ENCODE peak calls at places on chromosomes 11 and 22, in ten cellular contexts. One of them, this sample, is unnamed.

GRCh38 chr22:47286590-47286989 is 524.1 kb downstream of the TBC1D22A start:
- DNase-seq in IMR-90: no peak
- DNase-seq in ovary: no peak
- DNase-seq in heart left ventricle: no peak
- DNase-seq in body of pancreas: no peak
- DNase-seq in H1: no peak
- DNase-seq in spleen: no peak
- DNase-seq in stomach: no peak
- DNase-seq in thyroid gland: no peak
- DNase-seq in Peyer's patch: peak; percentile 14
- DNase-seq in this sample: no peak

GRCh38 chr11:26761382-26761781 is 39.5 kb upstream of the SLC5A12 start:
- DNase-seq in IMR-90: no peak
- DNase-seq in ovary: no peak
- DNase-seq in heart left ventricle: no peak
- DNase-seq in body of pancreas: no peak
- DNase-seq in H1: no peak
- DNase-seq in spleen: no peak
- DNase-seq in stomach: no peak
- DNase-seq in thyroid gland: no peak
- DNase-seq in Peyer's patch: no peak
- DNase-seq in this sample: no peak

GRCh38 chr11:73330569-73331093 is 22.6 kb downstream of the ARHGEF17 start:
- DNase-seq in IMR-90: peak; percentile 61
- DNase-seq in ovary: no peak
- DNase-seq in heart left ventricle: no peak
- DNase-seq in body of pancreas: no peak
- DNase-seq in H1: no peak
- DNase-seq in spleen: no peak
- DNase-seq in stomach: no peak
- DNase-seq in thyroid gland: peak; percentile 72
- DNase-seq in Peyer's patch: no peak
- DNase-seq in this sample: no peak

GRCh38 chr11:15651782-15652181 is 537.1 kb downstream of the INSC start:
- DNase-seq in IMR-90: no peak
- DNase-seq in ovary: peak; percentile 33
- DNase-seq in heart left ventricle: no peak
- DNase-seq in body of pancreas: no peak
- DNase-seq in H1: no peak
- DNase-seq in spleen: no peak
- DNase-seq in stomach: no peak
- DNase-seq in thyroid gland: no peak
- DNase-seq in Peyer's patch: no peak
- DNase-seq in this sample: peak; percentile 47

GRCh38 chr22:36455571-36456458 is 25.6 kb downstream of the TXN2 start:
- DNase-seq in IMR-90: no peak
- DNase-seq in ovary: no peak
- DNase-seq in heart left ventricle: no peak
- DNase-seq in body of pancreas: peak; percentile 55
- DNase-seq in H1: no peak
- DNase-seq in spleen: peak; percentile 76
- DNase-seq in stomach: peak; percentile 76
- DNase-seq in thyroid gland: peak; percentile 91
- DNase-seq in Peyer's patch: no peak
- DNase-seq in this sample: no peak

GRCh38 chr11:59611570-59612565 is 3.7 kb downstream of the OSBP start:
- DNase-seq in IMR-90: peak; percentile 67
- DNase-seq in ovary: no peak
- DNase-seq in heart left ventricle: no peak
- DNase-seq in body of pancreas: peak; percentile 88
- DNase-seq in H1: no peak
- DNase-seq in spleen: no peak
- DNase-seq in stomach: peak; percentile 71
- DNase-seq in thyroid gland: no peak
- DNase-seq in Peyer's patch: no peak
- DNase-seq in this sample: no peak

GRCh38 chr11:67671211-67671520 is 3.3 kb downstream of the ALDH3B2 start:
- DNase-seq in IMR-90: no peak
- DNase-seq in ovary: no peak
- DNase-seq in heart left ventricle: no peak
- DNase-seq in body of pancreas: no peak
- DNase-seq in H1: no peak
- DNase-seq in spleen: no peak
- DNase-seq in stomach: no peak
- DNase-seq in thyroid gland: no peak
- DNase-seq in Peyer's patch: no peak
- DNase-seq in this sample: no peak

GRCh38 chr11:123238297-123238696 is 43.2 kb upstream of the CLMP start:
- DNase-seq in IMR-90: peak; percentile 61
- DNase-seq in ovary: no peak
- DNase-seq in heart left ventricle: no peak
- DNase-seq in body of pancreas: peak; percentile 10
- DNase-seq in H1: no peak
- DNase-seq in spleen: no peak
- DNase-seq in stomach: no peak
- DNase-seq in thyroid gland: peak; percentile 29
- DNase-seq in Peyer's patch: no peak
- DNase-seq in this sample: no peak

GRCh38 chr11:71426413-71426812 is 21.8 kb downstream of the DHCR7 start:
- DNase-seq in IMR-90: no peak
- DNase-seq in ovary: no peak
- DNase-seq in heart left ventricle: no peak
- DNase-seq in body of pancreas: no peak
- DNase-seq in H1: no peak
- DNase-seq in spleen: no peak
- DNase-seq in stomach: no peak
- DNase-seq in thyroid gland: no peak
- DNase-seq in Peyer's patch: no peak
- DNase-seq in this sample: no peak

GRCh38 chr11:92703431-92703830 is 266.0 kb upstream of the MTNR1B start:
- DNase-seq in IMR-90: peak; percentile 35
- DNase-seq in ovary: no peak
- DNase-seq in heart left ventricle: no peak
- DNase-seq in body of pancreas: no peak
- DNase-seq in H1: no peak
- DNase-seq in spleen: no peak
- DNase-seq in stomach: no peak
- DNase-seq in thyroid gland: no peak
- DNase-seq in Peyer's patch: no peak
- DNase-seq in this sample: no peak

GRCh38 chr11:114174712-114175495 is 115.4 kb downstream of the ZBTB16 start:
- DNase-seq in IMR-90: no peak
- DNase-seq in ovary: no peak
- DNase-seq in heart left ventricle: no peak
- DNase-seq in body of pancreas: no peak
- DNase-seq in H1: no peak
- DNase-seq in spleen: no peak
- DNase-seq in stomach: no peak
- DNase-seq in thyroid gland: no peak
- DNase-seq in Peyer's patch: no peak
- DNase-seq in this sample: no peak

GRCh38 chr11:116692318-116693106 is 80.3 kb downstream of the BUD13 start:
- DNase-seq in IMR-90: no peak
- DNase-seq in ovary: no peak
- DNase-seq in heart left ventricle: peak; percentile 42
- DNase-seq in body of pancreas: peak; percentile 37
- DNase-seq in H1: no peak
- DNase-seq in spleen: peak; percentile 61
- DNase-seq in stomach: no peak
- DNase-seq in thyroid gland: no peak
- DNase-seq in Peyer's patch: peak; percentile 47
- DNase-seq in this sample: no peak
- H3K27me3 ChIP-seq in IMR-90: peaks cover 18% of the 10 kb centered on the region
- H3K27me3 ChIP-seq in ovary: no peaks in the 10 kb centered on the region
- H3K27me3 ChIP-seq in heart left ventricle: no peaks in the 10 kb centered on the region
- H3K27me3 ChIP-seq in body of pancreas: no peaks in the 10 kb centered on the region
- H3K27me3 ChIP-seq in H1: no peaks in the 10 kb centered on the region
- H3K27me3 ChIP-seq in spleen: peaks cover 41% of the 10 kb centered on the region
- H3K27me3 ChIP-seq in stomach: no peaks in the 10 kb centered on the region
- H3K27me3 ChIP-seq in thyroid gland: no peaks in the 10 kb centered on the region
- H3K27me3 ChIP-seq in Peyer's patch: no peaks in the 10 kb centered on the region
- H3K27me3 ChIP-seq in this sample: no peaks in the 10 kb centered on the region

GRCh38 chr22:19505735-19506126 is 18.5 kb downstream of the CLDN5 start:
- DNase-seq in IMR-90: no peak
- DNase-seq in ovary: no peak
- DNase-seq in heart left ventricle: no peak
- DNase-seq in body of pancreas: no peak
- DNase-seq in H1: no peak
- DNase-seq in spleen: no peak
- DNase-seq in stomach: no peak
- DNase-seq in thyroid gland: no peak
- DNase-seq in Peyer's patch: no peak
- DNase-seq in this sample: no peak

GRCh38 chr22:19501897-19502447 is 22.2 kb downstream of the CLDN5 start:
- DNase-seq in IMR-90: no peak
- DNase-seq in ovary: no peak
- DNase-seq in heart left ventricle: no peak
- DNase-seq in body of pancreas: no peak
- DNase-seq in H1: no peak
- DNase-seq in spleen: no peak
- DNase-seq in stomach: no peak
- DNase-seq in thyroid gland: no peak
- DNase-seq in Peyer's patch: no peak
- DNase-seq in this sample: no peak

GRCh38 chr22:19504900-19505734 is 19.1 kb downstream of the CLDN5 start:
- DNase-seq in IMR-90: no peak
- DNase-seq in ovary: no peak
- DNase-seq in heart left ventricle: no peak
- DNase-seq in body of pancreas: no peak
- DNase-seq in H1: no peak
- DNase-seq in spleen: no peak
- DNase-seq in stomach: no peak
- DNase-seq in thyroid gland: no peak
- DNase-seq in Peyer's patch: no peak
- DNase-seq in this sample: no peak

GRCh38 chr22:19503367-19503766 is 20.8 kb downstream of the CLDN5 start:
- DNase-seq in IMR-90: no peak
- DNase-seq in ovary: no peak
- DNase-seq in heart left ventricle: no peak
- DNase-seq in body of pancreas: no peak
- DNase-seq in H1: no peak
- DNase-seq in spleen: no peak
- DNase-seq in stomach: no peak
- DNase-seq in thyroid gland: no peak
- DNase-seq in Peyer's patch: no peak
- DNase-seq in this sample: no peak

GRCh38 chr22:19503869-19504268 is 20.3 kb downstream of the CLDN5 start:
- DNase-seq in IMR-90: no peak
- DNase-seq in ovary: no peak
- DNase-seq in heart left ventricle: no peak
- DNase-seq in body of pancreas: no peak
- DNase-seq in H1: no peak
- DNase-seq in spleen: no peak
- DNase-seq in stomach: no peak
- DNase-seq in thyroid gland: no peak
- DNase-seq in Peyer's patch: no peak
- DNase-seq in this sample: no peak
- TF ChIP-seq POLR2A in IMR-90: no peak
- TF ChIP-seq POLR2A in ovary: no peak
- TF ChIP-seq POLR2A in heart left ventricle: no peak
- TF ChIP-seq POLR2A in body of pancreas: no peak
- TF ChIP-seq POLR2A in H1: no peak
- TF ChIP-seq POLR2A in spleen: no peak
- TF ChIP-seq POLR2A in stomach: no peak
- TF ChIP-seq POLR2A in thyroid gland: no peak
- TF ChIP-seq POLR2A in Peyer's patch: no peak
- TF ChIP-seq POLR2A in this sample: no peak

GRCh38 chr11:2264366-2265011 is 5.9 kb downstream of the ASCL2 start:
- DNase-seq in IMR-90: no peak
- DNase-seq in ovary: no peak
- DNase-seq in heart left ventricle: no peak
- DNase-seq in body of pancreas: no peak
- DNase-seq in H1: no peak
- DNase-seq in spleen: no peak
- DNase-seq in stomach: no peak
- DNase-seq in thyroid gland: no peak
- DNase-seq in Peyer's patch: peak; percentile 41
- DNase-seq in this sample: no peak
- H3K27ac ChIP-seq in IMR-90: no peak overlapping the region
- H3K27ac ChIP-seq in ovary: no peak overlapping the region
- H3K27ac ChIP-seq in heart left ventricle: no peak overlapping the region
- H3K27ac ChIP-seq in body of pancreas: no peak overlapping the region
- H3K27ac ChIP-seq in H1: no peak overlapping the region
- H3K27ac ChIP-seq in spleen: no peak overlapping the region
- H3K27ac ChIP-seq in stomach: no peak overlapping the region
- H3K27ac ChIP-seq in thyroid gland: no peak overlapping the region
- H3K27ac ChIP-seq in Peyer's patch: no peak overlapping the region
- H3K27ac ChIP-seq in this sample: no peak overlapping the region

DNA sequence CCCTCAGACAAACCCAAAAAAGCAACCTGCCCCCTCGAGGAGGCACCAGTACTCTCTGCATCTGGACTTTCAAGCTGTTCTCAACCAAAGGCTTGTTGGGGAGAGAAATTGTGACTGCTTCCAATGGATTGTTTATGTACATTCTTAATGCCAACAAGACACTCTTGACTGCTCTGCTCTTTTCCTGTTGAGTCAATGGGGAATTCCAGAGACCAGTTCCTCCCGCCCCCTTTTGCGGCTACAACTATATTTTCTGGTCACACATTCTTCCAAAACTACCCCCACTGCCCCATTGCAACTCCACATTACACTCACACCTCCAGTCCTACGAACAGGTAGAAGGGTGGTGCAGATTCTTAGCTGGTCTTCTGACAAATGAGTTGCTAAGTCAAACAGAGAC is 187.0 kb downstream of the DSCAML1 start:
- DNase-seq in IMR-90: peak; percentile 51
- DNase-seq in ovary: no peak
- DNase-seq in heart left ventricle: no peak
- DNase-seq in body of pancreas: no peak
- DNase-seq in H1: no peak
- DNase-seq in spleen: no peak
- DNase-seq in stomach: no peak
- DNase-seq in thyroid gland: no peak
- DNase-seq in Peyer's patch: no peak
- DNase-seq in this sample: no peak
- H3K27me3 ChIP-seq in IMR-90: peaks cover 17% of the 10 kb centered on the region
- H3K27me3 ChIP-seq in ovary: no peaks in the 10 kb centered on the region
- H3K27me3 ChIP-seq in heart left ventricle: no peaks in the 10 kb centered on the region
- H3K27me3 ChIP-seq in body of pancreas: no peaks in the 10 kb centered on the region
- H3K27me3 ChIP-seq in H1: no peaks in the 10 kb centered on the region
- H3K27me3 ChIP-seq in spleen: peaks cover 11% of the 10 kb centered on the region
- H3K27me3 ChIP-seq in stomach: no peaks in the 10 kb centered on the region
- H3K27me3 ChIP-seq in thyroid gland: no peaks in the 10 kb centered on the region
- H3K27me3 ChIP-seq in Peyer's patch: no peaks in the 10 kb centered on the region
- H3K27me3 ChIP-seq in this sample: no peaks in the 10 kb centered on the region